ENCODE peak calls at places on chromosomes 12 and 14, in nine cellular contexts. One of them, this sample, is unnamed.

GRCh38 chr12:51087818-51088217 is 4.4 kb upstream of the CSRNP2 start:
- DNase-seq in germinal center: no peak
- DNase-seq in neural progenitor cell: no peak
- DNase-seq in substantia nigra: no peak
- DNase-seq in ACHN: no peak
- DNase-seq in CD4-positive, alpha-beta T cell: no peak
- DNase-seq in pons: no peak
- DNase-seq in caudate nucleus: no peak
- DNase-seq in endothelial cell: no peak
- DNase-seq in this sample: no peak

GRCh38 chr12:6956332-6956727 is 5.2 kb downstream of the PTPN6 start:
- DNase-seq in germinal center: no peak
- DNase-seq in neural progenitor cell: no peak
- DNase-seq in substantia nigra: no peak
- DNase-seq in ACHN: no peak
- DNase-seq in CD4-positive, alpha-beta T cell: no peak
- DNase-seq in pons: no peak
- DNase-seq in caudate nucleus: no peak
- DNase-seq in endothelial cell: no peak
- DNase-seq in this sample: no peak

GRCh38 chr14:77559381-77559780 is 57.1 kb downstream of the SPTLC2 start:
- DNase-seq in germinal center: no peak
- DNase-seq in neural progenitor cell: no peak
- DNase-seq in substantia nigra: no peak
- DNase-seq in ACHN: no peak
- DNase-seq in CD4-positive, alpha-beta T cell: no peak
- DNase-seq in pons: no peak
- DNase-seq in caudate nucleus: no peak
- DNase-seq in endothelial cell: no peak
- DNase-seq in this sample: no peak

GRCh38 chr14:61698216-61698980 is 3.1 kb downstream of the HIF1A start:
- DNase-seq in germinal center: no peak
- DNase-seq in neural progenitor cell: peak; percentile 15
- DNase-seq in substantia nigra: no peak
- DNase-seq in ACHN: no peak
- DNase-seq in CD4-positive, alpha-beta T cell: no peak
- DNase-seq in pons: peak; percentile 28
- DNase-seq in caudate nucleus: no peak
- DNase-seq in endothelial cell: no peak
- DNase-seq in this sample: no peak

GRCh38 chr14:90795744-90796143 is 20.5 kb downstream of the TTC7B start:
- DNase-seq in germinal center: no peak
- DNase-seq in neural progenitor cell: no peak
- DNase-seq in substantia nigra: no peak
- DNase-seq in ACHN: peak; percentile 69
- DNase-seq in CD4-positive, alpha-beta T cell: no peak
- DNase-seq in pons: no peak
- DNase-seq in caudate nucleus: no peak
- DNase-seq in endothelial cell: peak; percentile 23
- DNase-seq in this sample: peak; percentile 66

GRCh38 chr12:108430245-108430644 is 84.8 kb upstream of the FICD start:
- DNase-seq in germinal center: no peak
- DNase-seq in neural progenitor cell: no peak
- DNase-seq in substantia nigra: no peak
- DNase-seq in ACHN: no peak
- DNase-seq in CD4-positive, alpha-beta T cell: no peak
- DNase-seq in pons: no peak
- DNase-seq in caudate nucleus: no peak
- DNase-seq in endothelial cell: no peak
- DNase-seq in this sample: no peak

GRCh38 chr14:93116676-93117200 is 1.0 kb upstream of the ITPK1 start:
- DNase-seq in germinal center: no peak
- DNase-seq in neural progenitor cell: no peak
- DNase-seq in substantia nigra: no peak
- DNase-seq in ACHN: no peak
- DNase-seq in CD4-positive, alpha-beta T cell: no peak
- DNase-seq in pons: no peak
- DNase-seq in caudate nucleus: no peak
- DNase-seq in endothelial cell: no peak
- DNase-seq in this sample: no peak

GRCh38 chr12:14366211-14366762 is 805 bp downstream of the ATF7IP start:
- DNase-seq in germinal center: peak; percentile 20
- DNase-seq in neural progenitor cell: no peak
- DNase-seq in substantia nigra: no peak
- DNase-seq in ACHN: no peak
- DNase-seq in CD4-positive, alpha-beta T cell: no peak
- DNase-seq in pons: no peak
- DNase-seq in caudate nucleus: no peak
- DNase-seq in endothelial cell: no peak
- DNase-seq in this sample: peak; percentile 16

GRCh38 chr14:68888883-68889282 is 90.2 kb downstream of the ACTN1 start:
- DNase-seq in germinal center: no peak
- DNase-seq in neural progenitor cell: no peak
- DNase-seq in substantia nigra: no peak
- DNase-seq in ACHN: no peak
- DNase-seq in CD4-positive, alpha-beta T cell: no peak
- DNase-seq in pons: no peak
- DNase-seq in caudate nucleus: no peak
- DNase-seq in endothelial cell: no peak
- DNase-seq in this sample: no peak

GRCh38 chr12:30461011-30461670 is 234.5 kb downstream of the IPO8 start:
- DNase-seq in germinal center: no peak
- DNase-seq in neural progenitor cell: peak; percentile 17
- DNase-seq in substantia nigra: no peak
- DNase-seq in ACHN: no peak
- DNase-seq in CD4-positive, alpha-beta T cell: no peak
- DNase-seq in pons: no peak
- DNase-seq in caudate nucleus: no peak
- DNase-seq in endothelial cell: no peak
- DNase-seq in this sample: no peak

GRCh38 chr14:104210548-104211195 is 72.3 kb downstream of the KIF26A start:
- DNase-seq in germinal center: no peak
- DNase-seq in neural progenitor cell: no peak
- DNase-seq in substantia nigra: no peak
- DNase-seq in ACHN: no peak
- DNase-seq in CD4-positive, alpha-beta T cell: no peak
- DNase-seq in pons: no peak
- DNase-seq in caudate nucleus: no peak
- DNase-seq in endothelial cell: no peak
- DNase-seq in this sample: no peak

GRCh38 chr14:89507926-89508460 is 91.0 kb upstream of the FOXN3 start:
- DNase-seq in germinal center: no peak
- DNase-seq in neural progenitor cell: no peak
- DNase-seq in substantia nigra: no peak
- DNase-seq in ACHN: peak; percentile 37
- DNase-seq in CD4-positive, alpha-beta T cell: no peak
- DNase-seq in pons: no peak
- DNase-seq in caudate nucleus: no peak
- DNase-seq in endothelial cell: no peak
- DNase-seq in this sample: peak; percentile 38

GRCh38 chr12:6958609-6959375 is 7.6 kb downstream of the PTPN6 start:
- DNase-seq in germinal center: peak; percentile 69
- DNase-seq in neural progenitor cell: no peak
- DNase-seq in substantia nigra: no peak
- DNase-seq in ACHN: no peak
- DNase-seq in CD4-positive, alpha-beta T cell: peak; percentile 59
- DNase-seq in pons: no peak
- DNase-seq in caudate nucleus: no peak
- DNase-seq in endothelial cell: no peak
- DNase-seq in this sample: no peak

GRCh38 chr14:23863836-23864235 is 89.7 kb upstream of the DHRS4 start:
- DNase-seq in germinal center: no peak
- DNase-seq in neural progenitor cell: no peak
- DNase-seq in substantia nigra: no peak
- DNase-seq in ACHN: no peak
- DNase-seq in CD4-positive, alpha-beta T cell: no peak
- DNase-seq in pons: no peak
- DNase-seq in caudate nucleus: no peak
- DNase-seq in endothelial cell: no peak
- DNase-seq in this sample: no peak

GRCh38 chr14:68655021-68655811 is 137.7 kb downstream of the ZFP36L1 start:
- DNase-seq in germinal center: no peak
- DNase-seq in neural progenitor cell: no peak
- DNase-seq in substantia nigra: no peak
- DNase-seq in ACHN: no peak
- DNase-seq in CD4-positive, alpha-beta T cell: no peak
- DNase-seq in pons: peak; percentile 62
- DNase-seq in caudate nucleus: no peak
- DNase-seq in endothelial cell: no peak
- DNase-seq in this sample: no peak

GRCh38 chr12:48199784-48200198 is 3.3 kb downstream of the OR10AD1 start:
- DNase-seq in germinal center: no peak
- DNase-seq in neural progenitor cell: no peak
- DNase-seq in substantia nigra: no peak
- DNase-seq in ACHN: no peak
- DNase-seq in CD4-positive, alpha-beta T cell: no peak
- DNase-seq in pons: no peak
- DNase-seq in caudate nucleus: no peak
- DNase-seq in endothelial cell: no peak
- DNase-seq in this sample: no peak

GRCh38 chr14:56133547-56133946 is 15.3 kb downstream of the PELI2 start:
- DNase-seq in germinal center: no peak
- DNase-seq in neural progenitor cell: peak; percentile 24
- DNase-seq in substantia nigra: no peak
- DNase-seq in ACHN: no peak
- DNase-seq in CD4-positive, alpha-beta T cell: no peak
- DNase-seq in pons: no peak
- DNase-seq in caudate nucleus: no peak
- DNase-seq in endothelial cell: no peak
- DNase-seq in this sample: no peak

GRCh38 chr14:22251090-22251489 is 337.9 kb downstream of the DAD1 start:
- DNase-seq in germinal center: no peak
- DNase-seq in neural progenitor cell: no peak
- DNase-seq in substantia nigra: no peak
- DNase-seq in ACHN: no peak
- DNase-seq in CD4-positive, alpha-beta T cell: no peak
- DNase-seq in pons: no peak
- DNase-seq in caudate nucleus: no peak
- DNase-seq in endothelial cell: no peak
- DNase-seq in this sample: no peak

GRCh38 chr14:94966868-94967267 is 190.5 kb downstream of the DICER1 start:
- DNase-seq in germinal center: no peak
- DNase-seq in neural progenitor cell: no peak
- DNase-seq in substantia nigra: no peak
- DNase-seq in ACHN: no peak
- DNase-seq in CD4-positive, alpha-beta T cell: no peak
- DNase-seq in pons: no peak
- DNase-seq in caudate nucleus: no peak
- DNase-seq in endothelial cell: no peak
- DNase-seq in this sample: no peak

GRCh38 chr12:93908846-93909592 is 231.8 kb downstream of the CRADD start:
- DNase-seq in germinal center: no peak
- DNase-seq in neural progenitor cell: no peak
- DNase-seq in substantia nigra: no peak
- DNase-seq in ACHN: no peak
- DNase-seq in CD4-positive, alpha-beta T cell: no peak
- DNase-seq in pons: peak; percentile 28
- DNase-seq in caudate nucleus: no peak
- DNase-seq in endothelial cell: no peak
- DNase-seq in this sample: no peak

GRCh38 chr14:32081901-32082300 is 4.8 kb downstream of the ARHGAP5 start:
- DNase-seq in germinal center: no peak
- DNase-seq in neural progenitor cell: peak; percentile 55
- DNase-seq in substantia nigra: no peak
- DNase-seq in ACHN: no peak
- DNase-seq in CD4-positive, alpha-beta T cell: no peak
- DNase-seq in pons: no peak
- DNase-seq in caudate nucleus: no peak
- DNase-seq in endothelial cell: no peak
- DNase-seq in this sample: no peak

GRCh38 chr12:25496098-25496587 is 56.9 kb downstream of the LMNTD1 start:
- DNase-seq in germinal center: no peak
- DNase-seq in neural progenitor cell: no peak
- DNase-seq in substantia nigra: no peak
- DNase-seq in ACHN: peak; percentile 47
- DNase-seq in CD4-positive, alpha-beta T cell: no peak
- DNase-seq in pons: no peak
- DNase-seq in caudate nucleus: no peak
- DNase-seq in endothelial cell: no peak
- DNase-seq in this sample: no peak

GRCh38 chr14:96626121-96626768 is 124.1 kb downstream of the PAPOLA start:
- DNase-seq in germinal center: no peak
- DNase-seq in neural progenitor cell: no peak
- DNase-seq in substantia nigra: no peak
- DNase-seq in ACHN: no peak
- DNase-seq in CD4-positive, alpha-beta T cell: no peak
- DNase-seq in pons: no peak
- DNase-seq in caudate nucleus: no peak
- DNase-seq in endothelial cell: no peak
- DNase-seq in this sample: no peak

GRCh38 chr12:121580959-121581680 is at the start of gene KDM2B:
- DNase-seq in germinal center: no peak
- DNase-seq in neural progenitor cell: peak; percentile 62
- DNase-seq in substantia nigra: peak; percentile 61
- DNase-seq in ACHN: no peak
- DNase-seq in CD4-positive, alpha-beta T cell: no peak
- DNase-seq in pons: peak; percentile 81
- DNase-seq in caudate nucleus: peak; percentile 48
- DNase-seq in endothelial cell: peak; percentile 43
- DNase-seq in this sample: no peak

GRCh38 chr12:123384318-123384993 is 524 bp downstream of the KMT5A start:
- DNase-seq in germinal center: peak; percentile 24
- DNase-seq in neural progenitor cell: peak; percentile 52
- DNase-seq in substantia nigra: no peak
- DNase-seq in ACHN: peak; percentile 58
- DNase-seq in CD4-positive, alpha-beta T cell: no peak
- DNase-seq in pons: no peak
- DNase-seq in caudate nucleus: no peak
- DNase-seq in endothelial cell: peak; percentile 24
- DNase-seq in this sample: no peak

GRCh38 chr14:21840765-21841164 is 167.1 kb upstream of the OR4E1 start:
- DNase-seq in germinal center: no peak
- DNase-seq in neural progenitor cell: peak; percentile 44
- DNase-seq in substantia nigra: no peak
- DNase-seq in ACHN: peak; percentile 18
- DNase-seq in CD4-positive, alpha-beta T cell: no peak
- DNase-seq in pons: no peak
- DNase-seq in caudate nucleus: no peak
- DNase-seq in endothelial cell: no peak
- DNase-seq in this sample: no peak

This sample was measured in NCI-H460.